ENCODE peak calls at places on chromosome 20, in four cellular contexts. One of them, this sample, is unnamed.

GRCh38 chr20:3919352-3919751 is 30.2 kb downstream of the PANK2 start:
- DNase-seq in GM23248: peak
- DNase-seq in stimulated activated CD4-positive, alpha-beta T cell treated with anti-CD3 and anti-CD28 coated beads, Interleukin-2, amount 100 ng/mL, for 48 hours: no peak
- DNase-seq in IMR-90: peak
- DNase-seq in this sample: no peak

GRCh38 chr20:51533291-51534172 is 9.0 kb downstream of the NFATC2 start:
- DNase-seq in GM23248: peak
- DNase-seq in stimulated activated CD4-positive, alpha-beta T cell treated with anti-CD3 and anti-CD28 coated beads, Interleukin-2, amount 100 ng/mL, for 48 hours: no peak
- DNase-seq in IMR-90: peak
- DNase-seq in this sample: no peak

GRCh38 chr20:4108495-4109306 is 93.3 kb upstream of the RNF24 start:
- DNase-seq in GM23248: peak
- DNase-seq in stimulated activated CD4-positive, alpha-beta T cell treated with anti-CD3 and anti-CD28 coated beads, Interleukin-2, amount 100 ng/mL, for 48 hours: peak
- DNase-seq in IMR-90: peak
- DNase-seq in this sample: peak

GRCh38 chr20:16518784-16519084 is 54.5 kb downstream of the KIF16B start:
- DNase-seq in GM23248: no peak
- DNase-seq in stimulated activated CD4-positive, alpha-beta T cell treated with anti-CD3 and anti-CD28 coated beads, Interleukin-2, amount 100 ng/mL, for 48 hours: no peak
- DNase-seq in IMR-90: no peak
- DNase-seq in this sample: no peak

GRCh38 chr20:37162674-37163073 is 16.5 kb upstream of the RPN2 start:
- DNase-seq in GM23248: no peak
- DNase-seq in stimulated activated CD4-positive, alpha-beta T cell treated with anti-CD3 and anti-CD28 coated beads, Interleukin-2, amount 100 ng/mL, for 48 hours: no peak
- DNase-seq in IMR-90: no peak
- DNase-seq in this sample: no peak

GRCh38 chr20:59821201-59821600 is 112.2 kb downstream of the SYCP2 start:
- DNase-seq in GM23248: no peak
- DNase-seq in stimulated activated CD4-positive, alpha-beta T cell treated with anti-CD3 and anti-CD28 coated beads, Interleukin-2, amount 100 ng/mL, for 48 hours: no peak
- DNase-seq in IMR-90: no peak
- DNase-seq in this sample: no peak

GRCh38 chr20:53557157-53557556 is 36.5 kb downstream of the ZNF217 start:
- DNase-seq in GM23248: no peak
- DNase-seq in stimulated activated CD4-positive, alpha-beta T cell treated with anti-CD3 and anti-CD28 coated beads, Interleukin-2, amount 100 ng/mL, for 48 hours: no peak
- DNase-seq in IMR-90: no peak
- DNase-seq in this sample: no peak

GRCh38 chr20:60006261-60006660 is 48.0 kb downstream of the CDH26 start:
- DNase-seq in GM23248: no peak
- DNase-seq in stimulated activated CD4-positive, alpha-beta T cell treated with anti-CD3 and anti-CD28 coated beads, Interleukin-2, amount 100 ng/mL, for 48 hours: no peak
- DNase-seq in IMR-90: no peak
- DNase-seq in this sample: no peak

GRCh38 chr20:38126146-38126912 is 38.7 kb downstream of the TGM2 start:
- DNase-seq in GM23248: no peak
- DNase-seq in stimulated activated CD4-positive, alpha-beta T cell treated with anti-CD3 and anti-CD28 coated beads, Interleukin-2, amount 100 ng/mL, for 48 hours: no peak
- DNase-seq in IMR-90: no peak
- DNase-seq in this sample: no peak

GRCh38 chr20:36927704-36928103 is 23.8 kb downstream of the SAMHD1 start:
- DNase-seq in GM23248: no peak
- DNase-seq in stimulated activated CD4-positive, alpha-beta T cell treated with anti-CD3 and anti-CD28 coated beads, Interleukin-2, amount 100 ng/mL, for 48 hours: no peak
- DNase-seq in IMR-90: no peak
- DNase-seq in this sample: no peak

GRCh38 chr20:20441259-20441658 is 73.4 kb downstream of the INSM1 start:
- DNase-seq in GM23248: no peak
- DNase-seq in stimulated activated CD4-positive, alpha-beta T cell treated with anti-CD3 and anti-CD28 coated beads, Interleukin-2, amount 100 ng/mL, for 48 hours: no peak
- DNase-seq in IMR-90: no peak
- DNase-seq in this sample: no peak

GRCh38 chr20:51586005-51586440 is 43.5 kb upstream of the NFATC2 start:
- DNase-seq in GM23248: peak
- DNase-seq in stimulated activated CD4-positive, alpha-beta T cell treated with anti-CD3 and anti-CD28 coated beads, Interleukin-2, amount 100 ng/mL, for 48 hours: no peak
- DNase-seq in IMR-90: peak
- DNase-seq in this sample: no peak

GRCh38 chr20:48051810-48052491 is 266.7 kb upstream of the SULF2 start:
- DNase-seq in GM23248: peak
- DNase-seq in stimulated activated CD4-positive, alpha-beta T cell treated with anti-CD3 and anti-CD28 coated beads, Interleukin-2, amount 100 ng/mL, for 48 hours: no peak
- DNase-seq in IMR-90: peak
- DNase-seq in this sample: peak

This sample was measured in NCI-H1930.